ENCODE peak calls at places on chromosomes 2 and 18, in nine cellular contexts. F is heart left ventricle, C is Calu3, J is nephron progenitor cell, Z is psoas muscle, D is cardiac fibroblast, P is SK-N-SH, K is AG04449, X is coronary artery. O is an unnamed sample.

GRCh38 chr18:63480476-63480875 is 3.7 kb downstream of the SERPINB5 start:
- DNase-seq in X (no peak), D (no peak), C (no peak), F (no peak), Z (no peak), J (no peak), K (no peak), P (no peak), O (no peak)

GRCh38 chr2:89821455-89821945 is 1130.0 kb downstream of the RPIA start:
- DNase-seq in Z (no peak), P (no peak), D (no peak), X (no peak), C (no peak), J (no peak), F (no peak), K (no peak), O (no peak)

GRCh38 chr2:217489145-217489960 is 513.4 kb downstream of the TNS1 start:
- DNase-seq in P (no peak), J (no peak), X (no peak), D (no peak), K (no peak), Z (no peak), C (no peak), F (no peak), O (peak)

GRCh38 chr2:224838335-224838734 is 122.2 kb upstream of the CCDC195 start:
- DNase-seq in P (no peak), F (no peak), D (peak), J (no peak), X (no peak), C (no peak), K (peak), Z (no peak), O (no peak)

GRCh38 chr2:176122633-176123482 is at the start of gene HOXD9:
- DNase-seq in P (peak), F (no peak), D (no peak), C (no peak), J (peak), Z (peak), K (no peak), X (no peak), O (no peak)

GRCh38 chr2:197675711-197676188 is 363 bp upstream of the RFTN2 start:
- DNase-seq in P (no peak), X (no peak), J (peak), Z (no peak), K (peak), D (peak), C (no peak), F (peak), O (no peak)

GRCh38 chr2:9150906-9151305 is 55.7 kb upstream of the ASAP2 start:
- DNase-seq in F (no peak), C (no peak), P (no peak), K (no peak), Z (no peak), X (no peak), J (no peak), D (no peak), O (no peak)

GRCh38 chr2:169090133-169090820 is 20.9 kb downstream of the DHRS9 start:
- DNase-seq in J (no peak), C (no peak), F (no peak), D (no peak), X (no peak), P (no peak), K (no peak), Z (no peak), O (no peak)

GRCh38 chr2:12321017-12321641 is 395.6 kb upstream of the TRIB2 start:
- DNase-seq in X (peak), D (peak), C (no peak), K (peak), P (no peak), F (peak), Z (peak), J (no peak), O (peak)

GRCh38 chr2:152600051-152600657 is 117.1 kb downstream of the PRPF40A start:
- DNase-seq in K (no peak), Z (no peak), X (no peak), J (no peak), D (no peak), F (no peak), P (no peak), C (no peak), O (no peak)

GRCh38 chr2:62142054-62142453 is 53.9 kb upstream of the B3GNT2 start:
- DNase-seq in P (no peak), Z (no peak), F (peak), C (no peak), J (no peak), X (no peak), D (no peak), K (no peak), O (no peak)

GRCh38 chr2:237920673-237921072 is 46.1 kb upstream of the UBE2F start:
- DNase-seq in P (no peak), Z (no peak), F (no peak), K (no peak), C (no peak), J (no peak), X (no peak), D (no peak), O (no peak)

GRCh38 chr2:176079851-176080539 is 3.8 kb downstream of the EVX2 start:
- DNase-seq in X (peak), Z (peak), F (no peak), J (peak), D (peak), C (peak), K (no peak), P (peak), O (no peak)

GRCh38 chr2:86750240-86750839 is 30.2 kb downstream of the RMND5A start:
- DNase-seq in D (peak), K (no peak), Z (no peak), F (no peak), J (no peak), C (no peak), P (no peak), X (no peak), O (no peak)

GRCh38 chr2:176174850-176175728 is 13.4 kb upstream of the HOXD1 start:
- DNase-seq in P (no peak), F (no peak), C (no peak), X (no peak), K (no peak), Z (no peak), J (peak), D (no peak), O (no peak)

GRCh38 chr18:79203017-79203605 is 133.9 kb downstream of the ATP9B start:
- DNase-seq in F (no peak), Z (no peak), K (no peak), D (no peak), C (peak), P (no peak), X (no peak), J (no peak), O (no peak)

GRCh38 chr2:113138428-113139322 is 11.3 kb downstream of the IL1RN start:
- DNase-seq in X (peak), F (no peak), Z (no peak), C (peak), D (peak), J (peak), P (peak), K (no peak), O (peak)

GRCh38 chr2:142291964-142292363 is 161.1 kb upstream of the LRP1B start:
- DNase-seq in D (no peak), Z (no peak), C (no peak), P (no peak), F (no peak), X (no peak), K (no peak), J (no peak), O (no peak)

GRCh38 chr2:16244153-16244965 is 304.0 kb downstream of the MYCN start:
- DNase-seq in D (no peak), J (no peak), K (no peak), C (no peak), F (no peak), Z (no peak), P (no peak), X (no peak), O (no peak)

GRCh38 chr2:16246281-16246850 is 306.0 kb downstream of the MYCN start:
- DNase-seq in P (no peak), X (no peak), K (no peak), D (no peak), C (no peak), Z (no peak), F (no peak), J (no peak), O (no peak)

GRCh38 chr2:16245481-16246054 is 305.2 kb downstream of the MYCN start:
- DNase-seq in J (no peak), D (no peak), F (no peak), Z (no peak), C (no peak), P (no peak), K (no peak), X (no peak), O (no peak)

GRCh38 chr2:16243411-16243996 is 303.2 kb downstream of the MYCN start:
- DNase-seq in J (no peak), F (no peak), Z (no peak), D (no peak), P (no peak), K (no peak), C (no peak), X (no peak), O (no peak)

GRCh38 chr2:16244966-16245320 is 304.6 kb downstream of the MYCN start:
- DNase-seq in P (no peak), D (no peak), X (no peak), Z (no peak), C (no peak), J (no peak), K (no peak), F (no peak), O (no peak)
- TF ChIP-seq CTCF in P (no peak), D (no peak), X (no peak), Z (no peak), C (no peak), J (no peak), K (no peak), F (no peak), O (no peak)

GRCh38 chr18:60691061-60691460 is 318.5 kb upstream of the MC4R start:
- DNase-seq in C (no peak), X (no peak), J (no peak), Z (no peak), D (no peak), F (no peak), K (no peak), P (no peak), O (no peak)

GRCh38 chr18:60684843-60685513 is 312.4 kb upstream of the MC4R start:
- DNase-seq in Z (peak), C (no peak), P (peak), D (peak), F (no peak), K (peak), J (no peak), X (no peak), O (no peak)

DNA sequence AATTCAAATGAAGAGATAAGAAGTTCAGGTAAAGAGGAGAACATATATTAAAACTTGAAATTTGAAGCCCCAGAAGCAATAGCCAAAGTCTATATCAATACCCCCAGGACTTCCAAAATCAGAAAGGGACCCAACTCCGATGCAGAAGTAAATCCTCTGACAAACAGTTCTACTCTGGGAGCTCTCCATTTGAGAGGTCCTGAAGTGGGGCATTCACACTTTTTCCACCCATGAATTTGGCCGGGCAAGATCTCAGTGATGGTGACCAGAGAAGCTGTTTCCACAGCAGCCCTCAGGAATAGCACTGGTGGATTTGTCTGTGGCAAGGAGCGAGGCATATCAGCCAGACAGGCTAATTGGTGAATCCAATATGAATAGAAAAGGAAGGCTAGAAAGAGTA is 313.6 kb upstream of the MC4R start:
- DNase-seq in D (no peak), F (no peak), P (no peak), X (no peak), Z (no peak), K (no peak), C (no peak), J (no peak), O (no peak)
- TF ChIP-seq CTCF in D (no peak), F (no peak), P (no peak), X (no peak), Z (no peak), K (no peak), C (no peak), J (no peak), O (no peak)

GRCh38 chr2:149765636-149766035 is 178.1 kb upstream of the MMADHC start:
- DNase-seq in J (no peak), K (no peak), X (no peak), P (no peak), C (no peak), F (no peak), Z (no peak), D (no peak), O (no peak)

GRCh38 chr2:149763358-149763757 is 175.8 kb upstream of the MMADHC start:
- DNase-seq in P (no peak), X (no peak), J (no peak), D (no peak), F (no peak), Z (no peak), K (no peak), C (no peak), O (no peak)

GRCh38 chr2:149766339-149766738 is 178.8 kb upstream of the MMADHC start:
- DNase-seq in Z (no peak), J (no peak), P (no peak), F (no peak), D (peak), C (no peak), K (no peak), X (no peak), O (no peak)

GRCh38 chr2:149765003-149765402 is 177.4 kb upstream of the MMADHC start:
- DNase-seq in X (no peak), K (no peak), Z (no peak), F (no peak), P (no peak), D (no peak), J (no peak), C (no peak), O (no peak)

DNA sequence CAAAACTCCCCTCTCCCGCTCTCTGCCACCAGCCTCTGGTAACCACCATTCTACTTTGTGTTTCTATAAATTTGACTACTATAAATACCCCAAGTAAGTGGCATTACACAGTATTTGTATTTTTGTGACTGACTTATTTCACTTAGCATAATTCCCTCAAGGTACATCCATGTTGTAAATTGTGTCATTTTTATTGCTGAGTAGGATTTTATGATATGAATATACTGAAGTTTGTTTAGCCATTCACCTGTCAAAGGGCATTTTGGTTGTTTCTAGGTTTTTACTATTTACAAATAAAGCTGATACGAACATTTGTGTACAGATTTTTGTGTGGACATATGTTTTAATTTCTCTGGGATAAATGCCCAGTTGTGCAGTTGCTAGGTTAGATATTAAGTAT is 174.0 kb upstream of the MMADHC start:
- DNase-seq in C (no peak), F (no peak), Z (no peak), K (no peak), D (no peak), X (no peak), J (no peak), P (no peak), O (no peak)
- TF ChIP-seq CTCF in C (no peak), F (no peak), Z (no peak), K (no peak), D (no peak), X (no peak), J (no peak), P (no peak), O (no peak)

GRCh38 chr2:3692375-3692774 is 11.0 kb upstream of the DCDC2C start:
- DNase-seq in X (no peak), F (no peak), K (no peak), J (no peak), Z (no peak), P (peak), D (peak), C (peak), O (no peak)
- TF ChIP-seq CTCF in X (no peak), F (no peak), K (no peak), J (peak), Z (no peak), P (peak), D (peak), C (peak), O (no peak)

GRCh38 chr2:43560231-43560547 is 35.6 kb downstream of the THADA start:
- DNase-seq in F (no peak), P (no peak), X (no peak), K (no peak), J (no peak), Z (no peak), C (no peak), D (no peak), O (no peak)
- TF ChIP-seq CTCF in F (no peak), P (no peak), X (no peak), K (no peak), J (no peak), Z (no peak), C (no peak), D (no peak), O (no peak)

DNA sequence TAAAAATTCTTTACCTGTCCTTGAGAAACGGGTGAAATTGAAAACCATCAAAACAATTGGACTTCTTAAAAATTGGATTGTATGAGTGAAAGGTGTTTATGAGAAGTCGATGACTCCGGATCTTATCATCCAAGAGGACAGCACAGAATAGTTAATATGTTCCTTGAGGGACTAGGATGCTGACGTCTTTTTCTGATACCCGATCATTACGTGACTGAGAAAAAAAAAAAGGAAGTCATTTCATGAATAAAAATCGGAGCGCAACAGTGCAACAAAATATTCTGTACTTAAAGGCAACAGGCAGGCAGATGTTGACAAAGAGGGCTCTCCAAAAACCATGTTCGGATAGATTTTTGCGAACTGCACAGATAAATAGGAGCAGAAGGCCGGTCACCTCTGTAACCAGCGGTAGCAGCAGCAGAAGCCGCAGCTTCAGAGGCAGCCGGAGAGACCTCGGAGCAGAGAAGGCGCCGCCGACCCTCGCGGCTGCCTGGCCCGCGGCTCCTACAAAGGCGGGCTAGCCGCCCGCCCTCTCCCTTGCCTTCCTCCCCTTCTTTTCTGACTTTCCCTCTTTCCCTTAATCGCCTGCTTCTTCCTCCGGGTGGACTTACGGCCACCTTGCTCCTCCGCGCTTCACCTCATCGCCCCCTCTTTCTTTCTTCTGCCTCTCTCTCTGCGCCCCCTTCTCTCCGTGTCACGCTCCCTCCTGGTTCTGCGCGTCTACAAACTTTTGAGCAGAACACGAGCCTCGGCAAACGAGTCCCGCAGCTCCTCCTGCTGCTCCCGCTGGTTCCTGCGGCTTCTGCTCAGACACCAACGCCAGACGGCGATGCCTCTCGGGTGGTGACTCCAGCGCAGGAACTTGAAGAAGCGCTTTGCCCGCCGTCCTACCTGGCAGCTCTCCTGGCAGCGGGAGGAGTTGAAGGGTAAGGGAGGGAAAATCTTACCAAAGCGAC is at the start of gene ADCYAP1:
- DNase-seq in Z (no peak), C (no peak), X (no peak), P (peak), J (peak), D (peak), K (no peak), F (no peak), O (no peak)
- TF ChIP-seq CTCF in Z (no peak), C (no peak), X (no peak), P (no peak), J (no peak), D (no peak), K (no peak), F (no peak), O (no peak)

O was measured in AG09319.